ENCODE peak calls at places on chromosomes 1 and 21, in seven cellular contexts. N is endothelial cell, S is stomach, A is gastrocnemius medialis, X is fibroblast of lung, P is neural progenitor cell, G is upper lobe of right lung. W is an unnamed sample.

GRCh38 chr1:110300412-110300811 is 38.8 kb upstream of the RBM15 start:
- DNase-seq in P (no peak), N (no peak), S (no peak), A (no peak), G (no peak), X (no peak), W (no peak)

GRCh38 chr1:168709407-168709891 is 19.6 kb downstream of the DPT start:
- DNase-seq in N (no peak), X (peak; percentile 99), S (no peak), P (peak; percentile 27), A (no peak), G (no peak), W (no peak)

GRCh38 chr1:202809597-202810159 is 1.1 kb upstream of the PCAT6 start:
- DNase-seq in A (no peak), P (peak; percentile 57), S (no peak), X (no peak), G (no peak), N (no peak), W (no peak)

GRCh38 chr1:151416231-151416630 is 16.9 kb downstream of the PSMB4 start:
- DNase-seq in A (no peak), G (no peak), S (no peak), X (peak; percentile 20), N (no peak), P (no peak), W (no peak)

GRCh38 chr1:6365047-6365446 is 28.5 kb downstream of the ACOT7 start:
- DNase-seq in G (no peak), X (no peak), N (no peak), P (no peak), S (no peak), A (no peak), W (no peak)

GRCh38 chr1:24206516-24207394 is 19.7 kb upstream of the IFNLR1 start:
- DNase-seq in P (no peak), N (no peak), G (no peak), X (no peak), S (peak; percentile 58), A (no peak), W (no peak)

GRCh38 chr1:182789138-182790076 is at the start of gene NPL:
- DNase-seq in G (peak; percentile 95), P (peak; percentile 86), N (peak; percentile 81), S (peak; percentile 85), X (peak; percentile 73), A (peak; percentile 56), W (peak; percentile 59)

GRCh38 chr1:80582980-80583379 is 1217.8 kb upstream of the ADGRL2 start:
- DNase-seq in G (no peak), A (no peak), S (no peak), N (no peak), X (peak; percentile 12), P (no peak), W (no peak)

GRCh38 chr1:198549863-198550262 is 9.4 kb upstream of the ATP6V1G3 start:
- DNase-seq in P (no peak), A (no peak), G (no peak), S (no peak), X (no peak), N (no peak), W (no peak)

GRCh38 chr1:215544566-215544965 is 22.5 kb upstream of the KCTD3 start:
- DNase-seq in S (no peak), G (no peak), P (no peak), A (no peak), N (no peak), X (no peak), W (no peak)

GRCh38 chr1:119829636-119830035 is 18.4 kb upstream of the REG4 start:
- DNase-seq in S (no peak), N (no peak), X (no peak), G (no peak), A (no peak), P (no peak), W (no peak)

GRCh38 chr1:193569696-193570269 is 383.4 kb upstream of the B3GALT2 start:
- DNase-seq in N (no peak), X (peak; percentile 93), A (no peak), P (no peak), S (no peak), G (no peak), W (no peak)

GRCh38 chr1:185155600-185156320 is 993 bp downstream of the TRMT1L start:
- DNase-seq in X (peak; percentile 70), A (no peak), N (no peak), G (no peak), P (peak; percentile 3), S (no peak), W (no peak)

GRCh38 chr1:218273757-218274505 is 11.2 kb upstream of the RRP15 start:
- DNase-seq in X (no peak), N (no peak), A (no peak), P (peak; percentile 61), G (no peak), S (no peak), W (no peak)

GRCh38 chr1:155334980-155335379 is 14.3 kb downstream of the RUSC1 start:
- DNase-seq in G (no peak), A (no peak), X (no peak), P (no peak), N (no peak), S (no peak), W (no peak)

GRCh38 chr1:84724128-84724860 is 34.0 kb upstream of the SSX2IP start:
- DNase-seq in A (no peak), X (no peak), N (peak; percentile 40), S (no peak), P (peak; percentile 54), G (no peak), W (no peak)

GRCh38 chr21:34687065-34687464 is 18.3 kb downstream of the CLIC6 start:
- DNase-seq in N (no peak), S (no peak), P (no peak), X (no peak), A (no peak), G (no peak), W (no peak)

GRCh38 chr1:51541313-51542050 is 22.4 kb upstream of the EPS15 start:
- DNase-seq in P (no peak), X (peak; percentile 44), S (no peak), G (no peak), A (no peak), N (no peak), W (no peak)

GRCh38 chr1:236035681-236036101 is 29.2 kb downstream of the NID1 start:
- DNase-seq in S (no peak), X (peak; percentile 32), G (no peak), N (no peak), P (no peak), A (peak; percentile 43), W (no peak)

GRCh38 chr1:226798427-226799411 is 59.6 kb upstream of the ITPKB start:
- DNase-seq in G (no peak), S (peak; percentile 34), X (no peak), A (no peak), P (no peak), N (peak; percentile 15), W (no peak)

GRCh38 chr1:223423641-223424233 is 30.5 kb downstream of the CCDC185 start:
- DNase-seq in G (no peak), P (no peak), S (no peak), X (peak; percentile 56), A (no peak), N (no peak), W (no peak)

GRCh38 chr1:12615916-12616708 is 1.9 kb downstream of the DHRS3 start:
- DNase-seq in S (peak; percentile 85), N (peak; percentile 36), P (peak; percentile 86), A (peak; percentile 80), X (peak; percentile 61), G (peak; percentile 85), W (no peak)

GRCh38 chr1:209569445-209570207 is 13.9 kb upstream of the CAMK1G start:
- DNase-seq in G (peak; percentile 73), S (peak; percentile 88), X (peak; percentile 65), P (peak; percentile 93), N (peak; percentile 76), A (peak; percentile 32), W (peak; percentile 67)

GRCh38 chr1:78009836-78010235 is 5.1 kb downstream of the DNAJB4 start:
- DNase-seq in X (peak; percentile 90), S (no peak), G (no peak), N (no peak), A (no peak), P (no peak), W (no peak)

GRCh38 chr1:90850181-90850924 is 133.3 kb upstream of the BARHL2 start:
- DNase-seq in X (peak; percentile 10), P (peak; percentile 68), N (peak; percentile 22), S (no peak), G (peak; percentile 67), A (no peak), W (no peak)

GRCh38 chr1:116292929-116293725 is 79.9 kb upstream of the ATP1A1 start:
- DNase-seq in S (no peak), P (no peak), G (no peak), N (no peak), A (no peak), X (no peak), W (no peak)

GRCh38 chr1:195831789-195832188 is 776.5 kb downstream of the KCNT2 start:
- DNase-seq in G (no peak), P (no peak), A (no peak), X (no peak), N (no peak), S (no peak), W (no peak)

GRCh38 chr1:65527672-65528071 is 107.2 kb downstream of the LEPR start:
- DNase-seq in P (peak; percentile 19), A (no peak), G (no peak), S (no peak), N (no peak), X (no peak), W (no peak)

GRCh38 chr21:42489006-42489563 is 6.9 kb downstream of the RSPH1 start:
- DNase-seq in S (no peak), A (no peak), P (no peak), X (no peak), G (no peak), N (no peak), W (no peak)
- TF ChIP-seq CTCF in S (no peak), A (no peak), P (no peak), X (no peak), G (no peak), N (no peak), W (no peak)

GRCh38 chr1:109256085-109256484 is 6.7 kb downstream of the CELSR2 start:
- DNase-seq in S (no peak), A (no peak), X (no peak), G (no peak), N (no peak), P (no peak), W (no peak)
- TF ChIP-seq CTCF in S (no peak), A (no peak), X (no peak), G (no peak), N (no peak), P (no peak), W (no peak)

GRCh38 chr1:241849345-241849695 is 1.3 kb downstream of the EXO1 start:
- DNase-seq in A (no peak), X (no peak), N (no peak), P (peak; percentile 5), S (no peak), G (no peak), W (no peak)
- TF ChIP-seq CTCF in A (no peak), X (no peak), N (no peak), P (no peak), S (no peak), G (no peak), W (no peak)

GRCh38 chr1:232627645-232628334 is 2.1 kb downstream of the SIPA1L2 start:
- DNase-seq in X (peak; percentile 48), S (no peak), G (no peak), P (peak; percentile 60), A (no peak), N (no peak), W (no peak)
- TF ChIP-seq CTCF in X (no peak), S (peak; percentile 28), G (peak; percentile 52), P (peak; percentile 63), A (peak; percentile 28), N (peak; percentile 77), W (peak; percentile 60)

W was measured in progenitor cell of endocrine pancreas.